ENCODE peak calls at places on chromosomes 5 and 9, in five cellular contexts. Z is heart left ventricle, O is transverse colon, I is GM23338, H is colonic mucosa. B is an unnamed sample.

GRCh38 chr9:132923346-132923902 is 21.0 kb downstream of the TSC1 start:
- DNase-seq in O (no peak), I (no peak), Z (no peak), H (no peak), B (no peak)

GRCh38 chr9:89604463-89605180 is at the start of gene GADD45G:
- DNase-seq in O (peak; percentile 92), I (peak; percentile 98), H (peak; percentile 95), Z (peak; percentile 94), B (peak; percentile 89)

GRCh38 chr5:173911623-173912022 is 23.5 kb downstream of the CPEB4 start:
- DNase-seq in O (no peak), I (no peak), H (no peak), Z (no peak), B (no peak)

GRCh38 chr5:150021491-150022162 is 21.1 kb downstream of the HMGXB3 start:
- DNase-seq in I (peak; percentile 24), Z (peak; percentile 68), H (no peak), O (no peak), B (no peak)

GRCh38 chr5:79772651-79773050 is 83.0 kb downstream of the CMYA5 start:
- DNase-seq in O (no peak), Z (no peak), H (no peak), I (no peak), B (no peak)

GRCh38 chr5:19044931-19045695 is 942.9 kb downstream of the CDH18 start:
- DNase-seq in H (no peak), Z (no peak), I (no peak), O (no peak), B (no peak)

GRCh38 chr5:35608881-35609779 is 8.5 kb upstream of the SPEF2 start:
- DNase-seq in I (no peak), O (peak; percentile 13), H (peak; percentile 52), Z (no peak), B (no peak)

GRCh38 chr9:8419871-8420270 is 620.3 kb upstream of the DMAC1 start:
- DNase-seq in H (no peak), O (no peak), I (no peak), Z (no peak), B (no peak)

GRCh38 chr5:77885501-77885900 is 109.4 kb upstream of the TBCA start:
- DNase-seq in H (no peak), O (no peak), Z (no peak), I (no peak), B (no peak)

GRCh38 chr5:156396063-156396829 is 69.3 kb downstream of the SGCD start:
- DNase-seq in I (no peak), O (no peak), H (no peak), Z (no peak), B (no peak)

GRCh38 chr5:13866792-13867191 is 77.7 kb downstream of the DNAH5 start:
- DNase-seq in I (peak; percentile 71), H (no peak), Z (no peak), O (no peak), B (no peak)

GRCh38 chr9:107258919-107259318 is 24.2 kb upstream of the RAD23B start:
- DNase-seq in O (no peak), H (no peak), Z (no peak), I (no peak), B (no peak)

GRCh38 chr9:16616686-16617085 is 253.8 kb downstream of the BNC2 start:
- DNase-seq in H (no peak), I (no peak), O (no peak), Z (no peak), B (no peak)

DNA sequence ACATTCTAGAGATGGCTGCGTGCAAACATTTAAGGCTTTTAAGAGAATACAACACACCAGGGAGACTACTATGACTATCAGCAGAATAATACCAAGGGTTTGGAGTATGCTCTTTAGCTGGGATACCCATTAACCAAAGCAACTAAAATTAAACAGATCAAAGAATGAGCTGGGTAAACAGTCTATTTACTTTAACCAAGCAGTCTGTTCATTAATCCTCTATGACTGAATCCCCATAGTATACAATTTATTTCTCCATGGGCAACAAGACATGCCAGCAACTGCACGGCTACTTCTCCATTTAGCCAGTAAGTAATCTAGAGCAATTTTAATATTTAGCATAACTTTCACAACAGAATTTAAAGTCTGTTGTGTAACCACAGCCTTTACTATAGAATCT is 77.7 kb downstream of the CDO1 start:
- DNase-seq in Z (no peak), H (no peak), O (no peak), I (no peak), B (no peak)
- H3K4me3 ChIP-seq in Z (no peak overlapping the region), H (no peak overlapping the region), O (no peak overlapping the region), I (no peak overlapping the region), B (no peak overlapping the region)

DNA sequence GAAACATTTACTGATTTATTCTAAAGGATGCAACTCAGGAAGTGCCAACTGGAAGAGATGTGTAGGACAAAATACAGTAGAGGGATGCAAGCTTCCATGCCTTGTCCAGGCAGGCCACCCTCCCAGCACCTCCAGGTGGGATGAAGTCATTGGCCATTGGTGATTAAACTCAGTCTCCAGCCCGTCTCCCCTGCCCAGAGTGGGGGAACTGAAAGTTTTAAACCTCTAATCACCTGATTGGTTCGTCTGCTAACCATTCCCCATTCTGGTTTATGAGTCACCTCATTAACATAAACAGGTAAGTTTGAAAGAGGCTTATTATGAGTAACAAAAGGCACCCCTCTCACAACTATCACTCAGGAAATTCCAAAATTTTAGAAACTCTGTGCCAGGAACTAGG is 8.1 kb downstream of the TNFAIP8 start:
- DNase-seq in O (no peak), I (no peak), H (no peak), Z (no peak), B (no peak)
- H3K4me1 ChIP-seq in O (peaks cover 43% of the 10 kb centered on the region), I (peaks cover 36% of the 10 kb centered on the region), H (no peaks in the 10 kb centered on the region), Z (peaks cover 37% of the 10 kb centered on the region), B (peaks cover 78% of the 10 kb centered on the region)

GRCh38 chr9:70259512-70259802 is 679 bp downstream of the SMC5 start:
- DNase-seq in Z (no peak), O (no peak), H (no peak), I (peak; percentile 61), B (no peak)
- H3K4me3 ChIP-seq in Z (peak overlapping the region; percentile 74), O (peak overlapping the region; percentile 85), H (peak overlapping the region; percentile 69), I (peak overlapping the region; percentile 95), B (peak overlapping the region; percentile 71)

GRCh38 chr5:132219981-132220380 is 7.7 kb downstream of the P4HA2 start:
- DNase-seq in O (no peak), Z (no peak), I (no peak), H (no peak), B (no peak)
- H3K4me1 ChIP-seq in O (peaks cover 30% of the 10 kb centered on the region), Z (peaks cover 85% of the 10 kb centered on the region), I (no peaks in the 10 kb centered on the region), H (no peaks in the 10 kb centered on the region), B (no peaks in the 10 kb centered on the region)

GRCh38 chr9:35078066-35078465 is 1.7 kb downstream of the FANCG start:
- DNase-seq in Z (no peak), H (no peak), I (no peak), O (no peak), B (no peak)
- H3K4me3 ChIP-seq in Z (no peak overlapping the region), H (no peak overlapping the region), I (peak overlapping the region; percentile 91), O (no peak overlapping the region), B (no peak overlapping the region)